ENCODE peak calls at places on chromosomes 11 and 22, in ten cellular contexts. B is LoVo; E is GM19239; J is lower leg skin; T is activated CD8-positive, alpha-beta memory T cell treated with anti-CD3 and anti-CD28 coated beads, Interleukin-2, amount 50 U/mL, for 4 hours; X is H54; Y is uterus; R is bronchial epithelial cell; A is heart right ventricle; S is GM13976. I is an unnamed sample.
A peak's percentile ranks its signal among the peaks of the same experiment; 100 is the strongest.

GRCh38 chr11:71114124-71114851 is 138.1 kb downstream of the SHANK2 start:
- DNase-seq in E (peak; percentile 35), Y (no peak), T (no peak), A (no peak), R (no peak), X (no peak), B (no peak), J (no peak), S (no peak), I (no peak)

GRCh38 chr11:71367756-71368155 is 80.4 kb downstream of the DHCR7 start:
- DNase-seq in A (no peak), J (no peak), E (no peak), X (no peak), Y (no peak), S (no peak), B (no peak), T (no peak), R (no peak), I (no peak)

GRCh38 chr11:47415949-47416472 is 7.6 kb downstream of the SLC39A13 start:
- DNase-seq in R (peak; percentile 85), J (peak; percentile 94), B (peak; percentile 71), T (no peak), A (peak; percentile 77), E (no peak), X (peak; percentile 96), S (no peak), Y (peak; percentile 90), I (no peak)

GRCh38 chr11:93652161-93652597 is 9.3 kb upstream of the CEP295 start:
- DNase-seq in E (no peak), J (no peak), A (no peak), T (peak; percentile 15), X (no peak), B (peak; percentile 15), S (no peak), Y (no peak), R (peak; percentile 30), I (peak; percentile 18)

GRCh38 chr22:22855617-22856308 is 31.9 kb upstream of the IGLL5 start:
- DNase-seq in X (no peak), R (no peak), J (no peak), A (no peak), B (no peak), E (no peak), S (peak; percentile 64), T (peak; percentile 31), Y (no peak), I (peak; percentile 61)

GRCh38 chr11:59053387-59053786 is 32.7 kb upstream of the GLYATL1B start:
- DNase-seq in X (no peak), R (peak; percentile 38), Y (peak; percentile 36), B (peak; percentile 20), E (no peak), A (peak; percentile 57), S (peak; percentile 7), J (peak; percentile 91), T (peak; percentile 81), I (peak; percentile 40)

GRCh38 chr11:13952668-13953067 is 9.9 kb upstream of the SPON1 start:
- DNase-seq in E (no peak), J (no peak), B (no peak), X (no peak), R (no peak), T (no peak), A (no peak), Y (no peak), S (no peak), I (no peak)

GRCh38 chr11:65491163-65491465 is 7.7 kb upstream of the MALAT1 start:
- DNase-seq in S (no peak), B (no peak), J (peak; percentile 88), T (no peak), R (no peak), E (no peak), A (no peak), X (no peak), Y (no peak), I (no peak)

GRCh38 chr11:19848219-19848618 is 135.6 kb downstream of the NAV2 start:
- DNase-seq in S (no peak), R (no peak), X (no peak), J (no peak), Y (no peak), T (no peak), E (no peak), A (no peak), B (no peak), I (no peak)

GRCh38 chr11:93733474-93733873 is 7.8 kb downstream of the TAF1D start:
- DNase-seq in B (no peak), Y (no peak), E (no peak), X (no peak), R (no peak), A (no peak), S (no peak), J (no peak), T (no peak), I (no peak)

GRCh38 chr11:2383823-2384722 is 7.0 kb downstream of the CD81 start:
- DNase-seq in X (no peak), J (no peak), B (no peak), E (no peak), R (peak; percentile 25), Y (peak; percentile 52), S (peak; percentile 89), T (no peak), A (peak; percentile 38), I (peak; percentile 87)

GRCh38 chr11:87463486-87464102 is 425.9 kb downstream of the TMEM135 start:
- DNase-seq in E (no peak), A (no peak), R (peak; percentile 68), X (no peak), T (no peak), S (peak; percentile 4), J (no peak), Y (no peak), B (peak; percentile 46), I (peak; percentile 18)

GRCh38 chr11:113628912-113629311 is 77.2 kb downstream of the TMPRSS5 start:
- DNase-seq in R (no peak), X (no peak), T (no peak), B (no peak), A (no peak), J (no peak), E (no peak), S (no peak), Y (no peak), I (no peak)

GRCh38 chr11:24375351-24375750 is 121.5 kb upstream of the LUZP2 start:
- DNase-seq in B (no peak), R (no peak), S (no peak), Y (no peak), A (no peak), X (no peak), J (no peak), E (no peak), T (no peak), I (no peak)

GRCh38 chr11:119427279-119427678 is 4.3 kb upstream of the THY1 start:
- DNase-seq in Y (no peak), E (no peak), B (no peak), J (no peak), R (peak; percentile 46), T (no peak), X (no peak), A (no peak), S (no peak), I (no peak)

GRCh38 chr11:27783701-27784355 is 83.6 kb upstream of the BDNF start:
- DNase-seq in B (no peak), T (no peak), Y (no peak), A (no peak), S (no peak), R (no peak), J (no peak), E (no peak), X (no peak), I (no peak)

GRCh38 chr11:8093931-8094575 is 13.0 kb downstream of the TUB start:
- DNase-seq in T (no peak), A (no peak), J (no peak), Y (no peak), X (no peak), R (no peak), B (peak; percentile 14), E (no peak), S (no peak), I (no peak)

GRCh38 chr11:132555617-132556016 is 976.7 kb downstream of the OPCML start:
- DNase-seq in T (no peak), A (no peak), J (no peak), E (no peak), B (no peak), R (no peak), S (no peak), X (no peak), Y (no peak), I (no peak)

GRCh38 chr22:39859903-39860588 is 33.5 kb downstream of the ENTHD1 start:
- DNase-seq in B (no peak), E (no peak), S (peak; percentile 67), T (no peak), A (no peak), R (no peak), Y (no peak), X (no peak), J (no peak), I (peak; percentile 52)

GRCh38 chr11:12838463-12839120 is 164.4 kb downstream of the TEAD1 start:
- DNase-seq in X (no peak), A (no peak), S (no peak), J (no peak), R (peak; percentile 95), T (no peak), B (no peak), Y (no peak), E (no peak), I (no peak)